ENCODE peak calls at places on chromosomes 5 and 9, in six cellular contexts. One of them, this sample, is unnamed.

GRCh38 chr9:109968702-109969450 is 188.9 kb downstream of the PALM2AKAP2 start:
- ATAC-seq in heart left ventricle: peak; percentile 79
- ATAC-seq in WTC11: peak; percentile 95
- ATAC-seq in GM12878: peak; percentile 26
- ATAC-seq in aorta: no peak
- ATAC-seq in right cardiac atrium: peak; percentile 71
- ATAC-seq in this sample: no peak

GRCh38 chr5:126373621-126374416 is 49.4 kb upstream of the GRAMD2B start:
- ATAC-seq in heart left ventricle: no peak
- ATAC-seq in WTC11: no peak
- ATAC-seq in GM12878: peak; percentile 49
- ATAC-seq in aorta: no peak
- ATAC-seq in right cardiac atrium: no peak
- ATAC-seq in this sample: peak; percentile 49

GRCh38 chr9:2638871-2639673 is 17.5 kb downstream of the VLDLR start:
- ATAC-seq in heart left ventricle: no peak
- ATAC-seq in WTC11: no peak
- ATAC-seq in GM12878: peak; percentile 95
- ATAC-seq in aorta: no peak
- ATAC-seq in right cardiac atrium: no peak
- ATAC-seq in this sample: peak; percentile 49

GRCh38 chr5:112232651-112233050 is 186.4 kb downstream of the EPB41L4A start:
- ATAC-seq in heart left ventricle: no peak
- ATAC-seq in WTC11: no peak
- ATAC-seq in GM12878: no peak
- ATAC-seq in aorta: no peak
- ATAC-seq in right cardiac atrium: no peak
- ATAC-seq in this sample: no peak

GRCh38 chr5:132176543-132176945 is 51.1 kb downstream of the P4HA2 start:
- ATAC-seq in heart left ventricle: no peak
- ATAC-seq in WTC11: peak; percentile 40
- ATAC-seq in GM12878: peak; percentile 59
- ATAC-seq in aorta: no peak
- ATAC-seq in right cardiac atrium: no peak
- ATAC-seq in this sample: peak; percentile 73

GRCh38 chr5:167785896-167786295 is 505.5 kb upstream of the WWC1 start:
- ATAC-seq in heart left ventricle: no peak
- ATAC-seq in WTC11: no peak
- ATAC-seq in GM12878: no peak
- ATAC-seq in aorta: no peak
- ATAC-seq in right cardiac atrium: no peak
- ATAC-seq in this sample: no peak

GRCh38 chr5:156826150-156826549 is 23.9 kb upstream of the PPP1R2B start:
- ATAC-seq in heart left ventricle: no peak
- ATAC-seq in WTC11: no peak
- ATAC-seq in GM12878: peak; percentile 95
- ATAC-seq in aorta: no peak
- ATAC-seq in right cardiac atrium: no peak
- ATAC-seq in this sample: peak; percentile 27

GRCh38 chr5:179783128-179783527 is 10.7 kb upstream of the LTC4S start:
- ATAC-seq in heart left ventricle: no peak
- ATAC-seq in WTC11: no peak
- ATAC-seq in GM12878: no peak
- ATAC-seq in aorta: no peak
- ATAC-seq in right cardiac atrium: no peak
- ATAC-seq in this sample: no peak

GRCh38 chr9:95087659-95088242 is 229.8 kb downstream of the FANCC start:
- ATAC-seq in heart left ventricle: no peak
- ATAC-seq in WTC11: peak; percentile 37
- ATAC-seq in GM12878: peak; percentile 60
- ATAC-seq in aorta: no peak
- ATAC-seq in right cardiac atrium: no peak
- ATAC-seq in this sample: no peak

GRCh38 chr5:35538198-35538931 is 79.3 kb upstream of the SPEF2 start:
- ATAC-seq in heart left ventricle: no peak
- ATAC-seq in WTC11: no peak
- ATAC-seq in GM12878: peak; percentile 31
- ATAC-seq in aorta: no peak
- ATAC-seq in right cardiac atrium: no peak
- ATAC-seq in this sample: no peak

GRCh38 chr9:134971196-134971595 is 53.5 kb upstream of the FCN1 start:
- ATAC-seq in heart left ventricle: no peak
- ATAC-seq in WTC11: no peak
- ATAC-seq in GM12878: no peak
- ATAC-seq in aorta: no peak
- ATAC-seq in right cardiac atrium: no peak
- ATAC-seq in this sample: no peak

GRCh38 chr9:137724114-137724445 is 105.3 kb downstream of the EHMT1 start:
- ATAC-seq in heart left ventricle: no peak
- ATAC-seq in WTC11: peak; percentile 91
- ATAC-seq in GM12878: no peak
- ATAC-seq in aorta: no peak
- ATAC-seq in right cardiac atrium: peak; percentile 16
- ATAC-seq in this sample: no peak

GRCh38 chr5:132466453-132467291 is 23.9 kb downstream of the IRF1 start:
- ATAC-seq in heart left ventricle: peak; percentile 67
- ATAC-seq in WTC11: no peak
- ATAC-seq in GM12878: peak; percentile 83
- ATAC-seq in aorta: peak; percentile 56
- ATAC-seq in right cardiac atrium: peak; percentile 70
- ATAC-seq in this sample: peak; percentile 77

This sample was measured in stimulated activated memory B cell treated with anti-CD40 and anti-IgM and Interleukin-4, amounts not matched to agents 10 μg/mL and 1 μg/mL and 100 μg/mL, for 72 hours.